ENCODE peak calls at places on chromosomes 7 and 10, in five cellular contexts. One of them, this sample, is unnamed.

GRCh38 chr10:58152698-58153263 is 114.9 kb downstream of the IPMK start:
- DNase-seq in fibroblast of the aortic adventitia: peak
- DNase-seq in A673: peak
- DNase-seq in GM12865: peak
- DNase-seq in OCI-LY7: peak
- DNase-seq in this sample: peak

GRCh38 chr7:99782012-99782953 is 1.7 kb downstream of the CYP3A4 start:
- DNase-seq in A673: no peak
- DNase-seq in fibroblast of the aortic adventitia: no peak
- DNase-seq in GM12865: no peak
- DNase-seq in OCI-LY7: no peak
- DNase-seq in this sample: no peak

GRCh38 chr7:36409180-36409579 is 19.5 kb downstream of the ANLN start:
- DNase-seq in GM12865: no peak
- DNase-seq in fibroblast of the aortic adventitia: no peak
- DNase-seq in OCI-LY7: no peak
- DNase-seq in A673: no peak
- DNase-seq in this sample: no peak

GRCh38 chr7:81676105-81676811 is 93.6 kb downstream of the HGF start:
- DNase-seq in OCI-LY7: no peak
- DNase-seq in fibroblast of the aortic adventitia: peak
- DNase-seq in GM12865: no peak
- DNase-seq in A673: peak
- DNase-seq in this sample: peak

GRCh38 chr10:58991842-58992241 is 184.6 kb upstream of the PHYHIPL start:
- DNase-seq in OCI-LY7: no peak
- DNase-seq in GM12865: no peak
- DNase-seq in A673: no peak
- DNase-seq in fibroblast of the aortic adventitia: no peak
- DNase-seq in this sample: no peak

GRCh38 chr10:29865700-29866355 is 193.6 kb downstream of the JCAD start:
- DNase-seq in OCI-LY7: no peak
- DNase-seq in GM12865: no peak
- DNase-seq in fibroblast of the aortic adventitia: peak
- DNase-seq in A673: no peak
- DNase-seq in this sample: no peak

GRCh38 chr7:80748302-80749042 is 110.0 kb downstream of the CD36 start:
- DNase-seq in fibroblast of the aortic adventitia: no peak
- DNase-seq in OCI-LY7: no peak
- DNase-seq in A673: no peak
- DNase-seq in GM12865: no peak
- DNase-seq in this sample: no peak

GRCh38 chr7:7271094-7271874 is 88.9 kb downstream of the C1GALT1 start:
- DNase-seq in fibroblast of the aortic adventitia: no peak
- DNase-seq in GM12865: no peak
- DNase-seq in OCI-LY7: peak
- DNase-seq in A673: peak
- DNase-seq in this sample: no peak

GRCh38 chr7:101940830-101941229 is 123.4 kb downstream of the CUX1 start:
- DNase-seq in A673: no peak
- DNase-seq in GM12865: no peak
- DNase-seq in fibroblast of the aortic adventitia: no peak
- DNase-seq in OCI-LY7: peak
- DNase-seq in this sample: no peak

GRCh38 chr10:4234661-4235060 is 449.7 kb upstream of the KLF6 start:
- DNase-seq in GM12865: peak
- DNase-seq in OCI-LY7: peak
- DNase-seq in fibroblast of the aortic adventitia: no peak
- DNase-seq in A673: peak
- DNase-seq in this sample: no peak

GRCh38 chr7:106671160-106671559 is 10.2 kb upstream of the CCDC71L start:
- DNase-seq in A673: no peak
- DNase-seq in OCI-LY7: no peak
- DNase-seq in fibroblast of the aortic adventitia: no peak
- DNase-seq in GM12865: no peak
- DNase-seq in this sample: no peak

GRCh38 chr7:79979437-79979836 is 155.2 kb upstream of the GNAI1 start:
- DNase-seq in fibroblast of the aortic adventitia: peak
- DNase-seq in GM12865: no peak
- DNase-seq in A673: no peak
- DNase-seq in OCI-LY7: no peak
- DNase-seq in this sample: peak

GRCh38 chr10:97644961-97645360 is 4.5 kb downstream of the PI4K2A start:
- DNase-seq in fibroblast of the aortic adventitia: no peak
- DNase-seq in OCI-LY7: no peak
- DNase-seq in A673: peak
- DNase-seq in GM12865: no peak
- DNase-seq in this sample: no peak

GRCh38 chr7:107815254-107815882 is 12.3 kb upstream of the SLC26A3 start:
- DNase-seq in OCI-LY7: no peak
- DNase-seq in GM12865: peak
- DNase-seq in A673: no peak
- DNase-seq in fibroblast of the aortic adventitia: no peak
- DNase-seq in this sample: no peak
- H3K4me3 ChIP-seq in OCI-LY7: no peak
- H3K4me3 ChIP-seq in GM12865: no peak
- H3K4me3 ChIP-seq in A673: no peak
- H3K4me3 ChIP-seq in fibroblast of the aortic adventitia: no peak
- H3K4me3 ChIP-seq in this sample: no peak

GRCh38 chr10:99533496-99534455 is 1.0 kb downstream of the NKX2-3 start:
- DNase-seq in fibroblast of the aortic adventitia: no peak
- DNase-seq in GM12865: no peak
- DNase-seq in A673: no peak
- DNase-seq in OCI-LY7: no peak
- DNase-seq in this sample: no peak
- H3K4me3 ChIP-seq in fibroblast of the aortic adventitia: no peak
- H3K4me3 ChIP-seq in GM12865: no peak
- H3K4me3 ChIP-seq in A673: peak
- H3K4me3 ChIP-seq in OCI-LY7: no peak
- H3K4me3 ChIP-seq in this sample: no peak

GRCh38 chr7:44998153-44998871 is 1.7 kb upstream of the CCM2 start:
- DNase-seq in GM12865: no peak
- DNase-seq in A673: no peak
- DNase-seq in fibroblast of the aortic adventitia: no peak
- DNase-seq in OCI-LY7: no peak
- DNase-seq in this sample: no peak
- H3K4me3 ChIP-seq in GM12865: peak
- H3K4me3 ChIP-seq in A673: peak
- H3K4me3 ChIP-seq in fibroblast of the aortic adventitia: no peak
- H3K4me3 ChIP-seq in OCI-LY7: peak
- H3K4me3 ChIP-seq in this sample: peak

DNA sequence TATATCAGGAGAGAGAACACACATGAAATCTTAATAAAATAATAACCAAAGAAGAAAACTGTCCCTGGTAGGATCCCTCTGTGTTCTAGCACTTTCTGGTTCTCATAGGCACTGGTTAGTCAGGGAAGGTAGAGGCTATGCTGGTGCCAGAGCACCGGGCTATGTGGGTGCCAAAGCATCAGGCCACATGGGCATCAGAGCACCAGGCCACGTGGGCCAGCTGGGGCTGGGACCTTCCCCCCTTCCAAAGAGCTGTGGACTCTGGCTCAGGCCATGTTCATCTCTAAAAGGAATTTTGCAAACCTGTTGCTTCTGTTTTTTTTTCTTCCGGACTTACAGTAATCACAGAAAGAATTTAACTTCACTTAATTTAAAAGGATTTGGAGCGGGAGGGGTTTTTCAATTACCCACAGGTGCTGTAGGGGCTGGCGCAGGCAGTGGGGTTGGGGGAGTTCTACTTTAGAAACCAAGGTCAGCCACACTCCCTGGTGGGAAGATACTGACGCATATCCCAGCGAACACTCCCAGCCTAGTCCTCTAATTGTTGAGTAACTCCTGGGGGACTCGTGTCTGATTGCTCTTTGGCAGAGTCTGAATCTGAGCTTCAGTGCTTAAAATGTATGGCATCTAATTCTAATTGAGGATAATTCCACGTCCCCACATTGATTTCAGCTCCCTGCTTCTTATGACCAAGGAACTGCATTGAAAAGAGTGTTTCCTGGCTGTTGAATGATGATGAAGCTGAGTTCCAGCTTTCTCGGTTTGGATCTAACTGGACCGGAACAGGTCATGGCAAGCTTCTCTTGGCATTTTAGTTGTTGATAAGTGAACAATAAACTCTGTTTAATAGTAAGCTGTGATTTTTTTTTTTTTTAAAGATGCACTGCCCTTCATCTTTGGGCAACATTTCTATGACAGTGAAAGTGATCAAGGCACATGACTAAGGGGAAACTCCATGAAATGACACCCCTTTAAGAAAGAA is 110.7 kb upstream of the FZD8 start:
- DNase-seq in fibroblast of the aortic adventitia: peak
- DNase-seq in A673: peak
- DNase-seq in GM12865: no peak
- DNase-seq in OCI-LY7: no peak
- DNase-seq in this sample: peak
- H3K4me3 ChIP-seq in fibroblast of the aortic adventitia: no peak
- H3K4me3 ChIP-seq in A673: no peak
- H3K4me3 ChIP-seq in GM12865: no peak
- H3K4me3 ChIP-seq in OCI-LY7: no peak
- H3K4me3 ChIP-seq in this sample: peak

GRCh38 chr7:38321050-38321449 is 47.6 kb upstream of the TARP start:
- DNase-seq in OCI-LY7: no peak
- DNase-seq in A673: no peak
- DNase-seq in GM12865: no peak
- DNase-seq in fibroblast of the aortic adventitia: no peak
- DNase-seq in this sample: no peak
- H3K4me3 ChIP-seq in OCI-LY7: no peak
- H3K4me3 ChIP-seq in A673: no peak
- H3K4me3 ChIP-seq in GM12865: no peak
- H3K4me3 ChIP-seq in fibroblast of the aortic adventitia: no peak
- H3K4me3 ChIP-seq in this sample: no peak

DNA sequence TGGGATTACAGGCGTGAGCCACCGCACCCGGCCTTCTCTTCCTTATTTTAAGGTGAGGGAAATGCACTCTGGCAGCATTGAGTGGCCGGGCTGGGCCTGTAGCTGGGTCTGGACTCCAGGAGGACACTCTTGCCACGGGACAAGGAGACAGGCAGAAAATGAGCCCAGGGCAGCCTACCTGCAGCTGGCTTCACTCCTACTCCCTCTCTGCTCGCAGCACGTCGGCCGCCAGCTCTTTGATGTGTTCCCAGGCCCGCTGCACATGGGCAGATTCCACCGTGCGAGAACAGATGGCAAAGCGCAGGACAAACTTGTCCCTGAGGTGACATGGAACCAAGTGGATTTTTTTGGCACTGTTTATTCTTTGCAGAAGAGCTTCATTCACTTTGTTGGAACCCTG is 12.9 kb upstream of the FIGNL1 start:
- DNase-seq in A673: no peak
- DNase-seq in OCI-LY7: no peak
- DNase-seq in fibroblast of the aortic adventitia: no peak
- DNase-seq in GM12865: no peak
- DNase-seq in this sample: no peak
- H3K4me3 ChIP-seq in A673: no peak
- H3K4me3 ChIP-seq in OCI-LY7: no peak
- H3K4me3 ChIP-seq in fibroblast of the aortic adventitia: no peak
- H3K4me3 ChIP-seq in GM12865: no peak
- H3K4me3 ChIP-seq in this sample: no peak

This sample was measured in adipocyte.